ENCODE peak calls at places on chromosomes 7 and 10, in four cellular contexts. D is 8988T, I is HS-27A, Z is GM19239. R is an unnamed sample.

GRCh38 chr7:95609277-95609971 is 13.1 kb upstream of the PDK4 start:
- DNase-seq in D (no peak), I (no peak), Z (no peak), R (no peak)

GRCh38 chr10:20118119-20118518 is 301.9 kb downstream of the PLXDC2 start:
- DNase-seq in D (no peak), I (no peak), Z (no peak), R (no peak)

GRCh38 chr10:53256623-53257022 is 484.0 kb upstream of the MBL2 start:
- DNase-seq in D (no peak), I (no peak), Z (no peak), R (no peak)

GRCh38 chr7:6648066-6648814 is 11.1 kb downstream of the ZNF316 start:
- DNase-seq in D (no peak), I (no peak), Z (no peak), R (no peak)

GRCh38 chr7:8823486-8823885 is 390.1 kb downstream of the NXPH1 start:
- DNase-seq in D (no peak), I (no peak), Z (no peak), R (no peak)

GRCh38 chr10:119370972-119371703 is 163.8 kb downstream of the GRK5 start:
- DNase-seq in D (no peak), I (no peak), Z (no peak), R (no peak)

GRCh38 chr10:14601872-14602725 is 172.6 kb downstream of the FAM107B start:
- DNase-seq in D (no peak), I (no peak), Z (no peak), R (no peak)

GRCh38 chr10:49761789-49762565 is at the start of gene OGDHL:
- DNase-seq in D (no peak), I (no peak), Z (peak), R (peak)

GRCh38 chr10:117656385-117657367 is 114.1 kb downstream of the EMX2 start:
- DNase-seq in D (no peak), I (no peak), Z (peak), R (peak)

GRCh38 chr7:23918856-23919255 is 208.8 kb downstream of the STK31 start:
- DNase-seq in D (no peak), I (peak), Z (no peak), R (no peak)

GRCh38 chr10:72695496-72695895 is 3.6 kb downstream of the MCU start:
- DNase-seq in D (no peak), I (no peak), Z (no peak), R (no peak)